ENCODE peak calls at places on chromosomes 1 and 21, in five cellular contexts. A is NCI-H1105 treated with DMSO at 0.1 percent for 48 hours, Q is pons, M is NCI-H446, Z is Right ventricle myocardium superior. K is an unnamed sample.

GRCh38 chr1:156848461-156849150 is 10.3 kb downstream of the INSRR start:
- DNase-seq in Q (no peak), A (no peak), M (no peak), Z (no peak), K (no peak)

GRCh38 chr1:206461602-206462455 is 8.4 kb upstream of the IKBKE start:
- DNase-seq in M (peak), A (peak), Z (no peak), Q (peak), K (peak)

GRCh38 chr1:15210651-15211390 is 36.2 kb upstream of the FHAD1 start:
- DNase-seq in A (no peak), M (no peak), Q (no peak), Z (no peak), K (no peak)

GRCh38 chr1:209512821-209513220 is 70.7 kb upstream of the CAMK1G start:
- DNase-seq in Q (no peak), M (no peak), Z (no peak), A (no peak), K (no peak)

GRCh38 chr1:107771377-107771776 is 193.6 kb downstream of the VAV3 start:
- DNase-seq in Q (no peak), M (no peak), A (no peak), Z (no peak), K (no peak)

GRCh38 chr21:42245348-42246185 is 26.6 kb downstream of the ABCG1 start:
- DNase-seq in Q (no peak), A (peak), Z (peak), M (no peak), K (no peak)

GRCh38 chr1:234315588-234315987 is 57.7 kb upstream of the COA6 start:
- DNase-seq in A (no peak), M (no peak), Q (no peak), Z (no peak), K (no peak)

GRCh38 chr1:5151481-5151880 is 497.1 kb downstream of the AJAP1 start:
- DNase-seq in M (no peak), Q (no peak), A (no peak), Z (no peak), K (no peak)

GRCh38 chr1:234408757-234409156 is 35.5 kb downstream of the COA6 start:
- DNase-seq in Z (no peak), A (no peak), M (no peak), Q (no peak), K (no peak)

GRCh38 chr1:152107984-152108898 is 7.0 kb downstream of the TCHH start:
- DNase-seq in Z (peak), M (no peak), Q (no peak), A (no peak), K (peak)

GRCh38 chr1:224498574-224499170 is 64.1 kb upstream of the WDR26 start:
- DNase-seq in Z (no peak), Q (no peak), A (no peak), M (no peak), K (no peak)

GRCh38 chr1:151846686-151847227 is 6.8 kb downstream of the THEM5 start:
- DNase-seq in M (no peak), A (no peak), Q (no peak), Z (no peak), K (no peak)

GRCh38 chr1:7517611-7518330 is 253.3 kb upstream of the VAMP3 start:
- DNase-seq in Z (no peak), A (no peak), M (no peak), Q (no peak), K (no peak)

GRCh38 chr1:160814316-160814715 is 18.3 kb downstream of the LY9 start:
- DNase-seq in Z (no peak), M (no peak), A (no peak), Q (no peak), K (no peak)

GRCh38 chr1:41862411-41863221 is 56.1 kb downstream of the HIVEP3 start:
- DNase-seq in Q (no peak), Z (no peak), M (no peak), A (no peak), K (no peak)

GRCh38 chr1:12314328-12314903 is 84.6 kb downstream of the VPS13D start:
- DNase-seq in Q (peak), A (peak), M (peak), Z (no peak), K (no peak)

GRCh38 chr1:20896824-20897223 is 109.7 kb upstream of the HP1BP3 start:
- DNase-seq in M (no peak), Q (no peak), Z (no peak), A (no peak), K (no peak)

GRCh38 chr1:32241011-32241763 is 5.8 kb upstream of the FAM167B start:
- DNase-seq in A (peak), M (no peak), Z (peak), Q (peak), K (peak)

GRCh38 chr1:179166663-179167417 is 62.6 kb downstream of the ABL2 start:
- DNase-seq in Q (no peak), A (no peak), M (no peak), Z (no peak), K (no peak)

GRCh38 chr1:25858906-25859789 is at the start of gene AUNIP:
- DNase-seq in A (peak), Q (peak), Z (peak), M (peak), K (peak)

GRCh38 chr1:186050360-186050759 is 316.2 kb downstream of the HMCN1 start:
- DNase-seq in A (no peak), Z (no peak), M (no peak), Q (no peak), K (no peak)

GRCh38 chr1:84762664-84763063 is 72.4 kb upstream of the SSX2IP start:
- DNase-seq in Q (no peak), A (no peak), M (no peak), Z (no peak), K (no peak)

GRCh38 chr1:15304708-15305326 is 57.8 kb downstream of the FHAD1 start:
- DNase-seq in A (peak), Z (peak), Q (peak), M (peak), K (peak)

GRCh38 chr1:156444407-156445001 is 56.1 kb downstream of the MEF2D start:
- DNase-seq in M (peak), A (peak), Q (peak), Z (no peak), K (no peak)

GRCh38 chr1:204286841-204287387 is 72.8 kb downstream of the PLEKHA6 start:
- DNase-seq in M (peak), Q (peak), Z (no peak), A (no peak), K (no peak)

GRCh38 chr1:5611431-5611830 is 380.8 kb downstream of the NPHP4 start:
- DNase-seq in Z (no peak), A (no peak), M (no peak), Q (no peak), K (no peak)

GRCh38 chr1:94865369-94865768 is 45.2 kb downstream of the SLC44A3 start:
- DNase-seq in M (peak), Q (peak), Z (no peak), A (no peak), K (no peak)

GRCh38 chr1:6860401-6860800 is 75.1 kb downstream of the CAMTA1 start:
- DNase-seq in M (no peak), Z (no peak), Q (no peak), A (no peak), K (no peak)

GRCh38 chr1:181105134-181106021 is 16.9 kb downstream of the IER5 start:
- DNase-seq in Q (peak), A (peak), M (peak), Z (peak), K (peak)

GRCh38 chr1:212980123-212980800 is 29.9 kb downstream of the VASH2 start:
- DNase-seq in A (no peak), M (no peak), Z (no peak), Q (no peak), K (peak)

GRCh38 chr1:234887026-234887910 is 241.4 kb downstream of the TOMM20 start:
- DNase-seq in M (no peak), A (no peak), Z (peak), Q (no peak), K (peak)

GRCh38 chr1:203649551-203650011 is 22.9 kb downstream of the ATP2B4 start:
- DNase-seq in Q (no peak), A (no peak), Z (no peak), M (no peak), K (no peak)

GRCh38 chr1:208929575-208929974 is 653.9 kb upstream of the CAMK1G start:
- DNase-seq in M (peak), Z (no peak), A (no peak), Q (no peak), K (no peak)

GRCh38 chr1:200038645-200038986 is 11.1 kb downstream of the NR5A2 start:
- DNase-seq in Z (no peak), Q (no peak), M (no peak), A (no peak), K (no peak)

GRCh38 chr1:167400359-167400953 is 117.9 kb downstream of the CD247 start:
- DNase-seq in Z (no peak), A (no peak), M (no peak), Q (no peak), K (no peak)

GRCh38 chr1:12173631-12174121 is 6.9 kb downstream of the TNFRSF1B start:
- DNase-seq in Q (peak), M (no peak), A (no peak), Z (peak), K (peak)

GRCh38 chr1:35243681-35244080 is 24.8 kb upstream of the ZMYM4 start:
- DNase-seq in Z (no peak), Q (no peak), M (peak), A (peak), K (no peak)

GRCh38 chr1:22483121-22483520 is 31.5 kb downstream of the ZBTB40 start:
- DNase-seq in M (no peak), A (no peak), Q (no peak), Z (no peak), K (no peak)

GRCh38 chr1:42013881-42014470 is 95.3 kb upstream of the HIVEP3 start:
- DNase-seq in A (no peak), Q (peak), Z (no peak), M (no peak), K (no peak)